ENCODE peak calls at places on chromosomes 7 and 10, in five cellular contexts. E, X, H, W and J are unnamed samples.

GRCh38 chr7:158468700-158469296 is 118.8 kb downstream of the PTPRN2 start:
- DNase-seq in X (no peak), E (no peak), H (no peak), W (no peak), J (no peak)

GRCh38 chr7:140153666-140154161 is 23.1 kb downstream of the KDM7A start:
- DNase-seq in H (no peak), E (no peak), W (no peak), X (no peak), J (no peak)

GRCh38 chr10:99700649-99701048 is 31.3 kb downstream of the COX15 start:
- DNase-seq in W (no peak), E (no peak), H (no peak), X (no peak), J (no peak)

GRCh38 chr7:26156454-26157365 is 4.7 kb downstream of the NFE2L3 start:
- DNase-seq in E (peak; percentile 44), W (peak; percentile 97), H (no peak), X (peak; percentile 90), J (peak; percentile 85)

GRCh38 chr7:4745971-4746919 is 29.2 kb upstream of the AP5Z1 start:
- DNase-seq in H (no peak), W (peak; percentile 83), X (peak; percentile 92), E (peak; percentile 67), J (peak; percentile 87)

GRCh38 chr7:37448057-37448636 is 517 bp downstream of the ELMO1 start:
- DNase-seq in H (peak; percentile 33), W (no peak), E (no peak), X (no peak), J (no peak)

GRCh38 chr10:129467346-129468119 is 492 bp downstream of the MGMT start:
- DNase-seq in W (peak; percentile 4), X (peak; percentile 7), H (no peak), E (no peak), J (peak; percentile 59)

GRCh38 chr7:21013765-21014502 is 227.2 kb upstream of the SP8 start:
- DNase-seq in H (no peak), X (no peak), W (no peak), E (no peak), J (peak; percentile 0)

GRCh38 chr7:16028103-16028502 is 341.6 kb upstream of the MEOX2 start:
- DNase-seq in X (peak; percentile 71), W (peak; percentile 95), E (no peak), H (no peak), J (peak; percentile 82)

GRCh38 chr7:129454249-129454551 is 20.0 kb downstream of the STRIP2 start:
- DNase-seq in W (no peak), X (no peak), E (no peak), H (no peak), J (no peak)

GRCh38 chr10:1043532-1043995 is 5.4 kb downstream of the IDI1 start:
- DNase-seq in H (no peak), E (no peak), X (no peak), W (no peak), J (no peak)

GRCh38 chr7:24858108-24858977 is 101.1 kb upstream of the GSDME start:
- DNase-seq in H (no peak), W (no peak), X (no peak), E (no peak), J (no peak)

GRCh38 chr7:114084381-114085312 is 165.8 kb upstream of the PPP1R3A start:
- DNase-seq in W (no peak), E (no peak), X (no peak), H (peak; percentile 46), J (no peak)

GRCh38 chr7:22853674-22854157 is 31.1 kb upstream of the TOMM7 start:
- DNase-seq in E (peak; percentile 38), H (peak; percentile 40), X (peak; percentile 38), W (no peak), J (peak; percentile 36)

GRCh38 chr7:124813962-124814798 is 48.6 kb upstream of the GPR37 start:
- DNase-seq in W (no peak), H (no peak), E (no peak), X (no peak), J (no peak)

GRCh38 chr7:142717453-142717852 is 31.8 kb upstream of the PRSS1 start:
- DNase-seq in W (no peak), E (no peak), X (no peak), H (no peak), J (no peak)

GRCh38 chr7:5591547-5591899 is 167.9 kb upstream of the TNRC18 start:
- DNase-seq in X (peak; percentile 90), W (peak; percentile 80), H (no peak), E (peak; percentile 74), J (peak; percentile 71)

GRCh38 chr7:107660381-107661080 is at the start of gene SLC26A4:
- DNase-seq in W (no peak), E (no peak), X (no peak), H (no peak), J (no peak)

GRCh38 chr10:70669015-70669414 is 3.3 kb upstream of the ADAMTS14 start:
- DNase-seq in E (no peak), W (no peak), X (no peak), H (peak; percentile 17), J (no peak)

GRCh38 chr10:95791425-95791979 is 35.5 kb downstream of the ENTPD1 start:
- DNase-seq in H (no peak), E (no peak), X (no peak), W (no peak), J (no peak)

GRCh38 chr10:71805776-71806705 is 32.7 kb upstream of the VSIR start:
- DNase-seq in H (peak; percentile 52), X (peak; percentile 21), E (peak; percentile 22), W (no peak), J (peak; percentile 30)

GRCh38 chr7:5672468-5672867 is 109.0 kb downstream of the RNF216 start:
- DNase-seq in H (no peak), W (peak; percentile 77), X (no peak), E (no peak), J (no peak)

DNA sequence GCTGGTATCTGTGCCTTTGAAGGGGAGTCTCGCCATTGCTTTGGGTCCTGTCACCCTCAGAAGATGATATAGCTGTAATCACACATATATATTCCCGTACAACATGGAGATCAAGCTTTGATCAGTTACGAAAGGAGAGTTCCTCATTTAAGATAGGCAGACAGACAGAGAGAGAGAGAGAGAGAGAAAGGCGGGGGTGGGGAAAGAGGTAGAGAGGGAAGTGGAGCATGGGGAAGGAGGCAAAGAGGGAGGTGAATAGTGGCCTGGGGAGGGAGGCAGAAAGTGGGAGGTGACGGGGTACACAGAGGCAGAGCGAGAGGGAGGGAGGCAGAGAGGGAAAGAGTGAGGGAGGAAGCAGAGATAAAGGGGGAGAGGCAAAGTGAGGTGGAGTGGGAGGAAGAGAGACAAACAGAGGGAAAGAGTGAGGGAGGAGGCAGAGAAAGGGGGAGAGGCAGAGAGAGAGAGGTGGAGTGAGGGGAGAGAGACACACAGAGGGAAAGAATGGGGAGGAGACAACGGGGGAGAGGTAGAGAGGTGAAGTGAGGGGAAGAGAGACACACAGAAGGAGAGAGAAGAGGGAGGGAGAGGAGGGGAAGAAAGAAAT is 44.6 kb upstream of the C1QL3 start:
- DNase-seq in W (no peak), H (no peak), E (no peak), X (no peak), J (no peak)
- H3K4me3 ChIP-seq in W (peak overlapping the region; percentile 10), H (no peak overlapping the region), E (no peak overlapping the region), X (no peak overlapping the region), J (no peak overlapping the region)

GRCh38 chr7:99645590-99645989 is 28.8 kb downstream of the ZSCAN25 start:
- DNase-seq in W (no peak), H (no peak), E (no peak), X (no peak), J (no peak)
- TF ChIP-seq CTCF in W (no peak), H (no peak), E (no peak), X (no peak), J (no peak)

GRCh38 chr10:61907587-61907986 is 6.1 kb downstream of the ARID5B start:
- DNase-seq in W (no peak), X (no peak), H (no peak), E (no peak), J (no peak)
- H3K4me3 ChIP-seq in W (no peak overlapping the region), X (no peak overlapping the region), H (no peak overlapping the region), E (no peak overlapping the region), J (no peak overlapping the region)

DNA sequence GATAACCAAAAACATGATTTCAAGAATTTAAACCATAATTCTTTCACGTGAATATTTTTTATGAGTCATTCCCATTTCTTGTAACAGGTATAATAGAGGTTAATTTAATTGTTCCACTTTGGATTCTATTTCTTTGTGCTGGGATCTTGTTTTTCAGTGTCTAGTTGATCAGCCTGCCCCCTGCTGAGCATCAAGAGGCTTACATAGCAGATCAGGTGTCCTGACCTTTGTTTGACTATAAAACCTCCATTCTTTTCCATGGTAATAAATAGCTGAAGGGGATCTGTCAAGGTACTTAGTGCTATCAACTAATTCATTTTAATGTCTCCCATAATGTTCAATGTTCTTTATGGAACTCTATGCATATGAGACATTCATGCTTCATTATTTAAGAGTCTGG is 4.9 kb downstream of the COL17A1 start:
- DNase-seq in H (no peak), X (peak; percentile 22), W (peak; percentile 26), E (peak; percentile 59), J (peak; percentile 55)
- TF ChIP-seq CTCF in H (no peak), X (peak; percentile 52), W (peak; percentile 36), E (peak; percentile 24), J (peak; percentile 48)

DNA sequence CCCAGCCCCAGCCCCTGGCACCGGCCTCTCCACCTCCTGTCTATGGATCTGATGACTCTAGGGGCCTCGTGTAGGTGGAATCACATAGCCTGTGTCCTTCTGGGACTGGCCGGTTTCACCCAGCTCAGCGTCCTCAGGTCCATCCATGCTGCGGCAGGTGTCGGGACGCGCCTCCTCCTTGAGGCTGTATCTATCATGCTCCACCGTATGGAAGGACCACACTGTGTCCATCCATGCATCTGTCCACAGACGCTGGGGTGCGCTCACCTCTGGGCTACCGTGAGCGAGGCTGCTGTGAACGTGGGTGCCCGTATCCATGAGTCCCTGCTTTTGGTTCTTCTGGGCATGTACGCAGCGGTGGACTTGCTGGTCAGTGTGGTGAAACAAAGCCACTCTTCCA is 281.1 kb downstream of the MAD1L1 start:
- DNase-seq in W (no peak), X (no peak), H (no peak), E (no peak), J (no peak)
- H3K4me3 ChIP-seq in W (no peak overlapping the region), X (no peak overlapping the region), H (no peak overlapping the region), E (no peak overlapping the region), J (no peak overlapping the region)

GRCh38 chr7:155746188-155746587 is 66.1 kb downstream of the SHH start:
- DNase-seq in E (no peak), W (no peak), X (no peak), H (no peak), J (no peak)
- TF ChIP-seq CTCF in E (no peak), W (no peak), X (no peak), H (no peak), J (no peak)

DNA sequence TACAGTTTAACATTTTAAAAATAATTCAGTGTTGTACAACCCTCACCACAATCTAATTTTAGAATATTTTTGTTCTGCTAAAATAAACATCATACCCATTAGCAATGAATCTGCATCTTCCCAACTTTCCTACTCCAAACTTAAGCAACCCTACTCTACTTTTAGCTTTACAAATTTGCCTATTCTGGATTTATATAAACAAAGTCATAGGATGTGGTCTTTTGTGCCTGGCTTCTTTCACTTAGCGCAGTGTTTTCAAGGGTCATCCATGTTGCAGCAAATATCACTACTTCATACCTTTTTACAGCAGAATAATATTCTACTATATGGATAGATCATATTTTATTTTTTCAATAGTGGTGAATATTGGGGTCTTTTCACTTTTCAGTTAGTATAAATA is 18.9 kb downstream of the CALML3 start:
- DNase-seq in X (no peak), W (peak; percentile 59), H (no peak), E (peak; percentile 33), J (peak; percentile 48)
- H3K4me3 ChIP-seq in X (no peak overlapping the region), W (no peak overlapping the region), H (no peak overlapping the region), E (no peak overlapping the region), J (no peak overlapping the region)